ENCODE peak calls at places on chromosomes 6 and 20, in four cellular contexts. M, B, W and R are unnamed samples.

GRCh38 chr6:97160280-97160679 is 122.7 kb downstream of the MMS22L start:
- DNase-seq in M (no peak), W (no peak), B (peak), R (no peak)

GRCh38 chr20:61896058-61896961 is 169.4 kb downstream of the TAF4 start:
- DNase-seq in W (peak), M (peak), B (peak), R (peak)

GRCh38 chr6:152096863-152097496 is 289.5 kb downstream of the ESR1 start:
- DNase-seq in M (no peak), B (no peak), W (no peak), R (no peak)

GRCh38 chr6:30391240-30391639 is 46.3 kb downstream of the RPP21 start:
- DNase-seq in M (no peak), W (no peak), B (no peak), R (no peak)

GRCh38 chr6:94045473-94045872 is 626.1 kb upstream of the EPHA7 start:
- DNase-seq in B (no peak), M (no peak), W (no peak), R (peak)

GRCh38 chr20:56348306-56348695 is 10.5 kb upstream of the FAM210B start:
- DNase-seq in W (peak), B (no peak), M (no peak), R (no peak)

GRCh38 chr6:168370310-168370991 is 50.9 kb upstream of the DACT2 start:
- DNase-seq in W (peak), M (peak), B (peak), R (peak)

GRCh38 chr6:155448823-155449789 is 6.5 kb downstream of the NOX3 start:
- DNase-seq in W (no peak), M (no peak), B (no peak), R (no peak)

GRCh38 chr6:35419431-35419830 is 32.7 kb upstream of the FANCE start:
- DNase-seq in B (no peak), W (peak), M (no peak), R (peak)

GRCh38 chr20:4041748-4042411 is 26.5 kb upstream of the RNF24 start:
- DNase-seq in M (no peak), B (peak), W (no peak), R (no peak)

GRCh38 chr6:80142586-80142985 is 36.1 kb downstream of the BCKDHB start:
- DNase-seq in M (no peak), B (no peak), W (no peak), R (no peak)

GRCh38 chr20:61822396-61822795 is 243.3 kb downstream of the TAF4 start:
- DNase-seq in M (no peak), W (no peak), B (no peak), R (no peak)

GRCh38 chr6:100103194-100103593 is 109.2 kb upstream of the MCHR2 start:
- DNase-seq in B (no peak), W (no peak), M (no peak), R (no peak)

GRCh38 chr6:1636971-1637871 is 27.5 kb downstream of the FOXC1 start:
- DNase-seq in M (no peak), B (no peak), W (no peak), R (no peak)

GRCh38 chr6:69349776-69350175 is 447.0 kb downstream of the LMBRD1 start:
- DNase-seq in W (no peak), M (no peak), B (no peak), R (no peak)

GRCh38 chr20:2652724-2653510 is 485 bp downstream of the NOP56 start:
- DNase-seq in B (no peak), W (peak), M (no peak), R (peak)

GRCh38 chr6:151284012-151284411 is 44.2 kb downstream of the AKAP12 start:
- DNase-seq in B (no peak), M (no peak), W (no peak), R (no peak)

GRCh38 chr6:11381801-11382513 is 149.5 kb upstream of the NEDD9 start:
- DNase-seq in M (no peak), W (no peak), B (no peak), R (no peak)

GRCh38 chr20:33251496-33251895 is 15.7 kb downstream of the BPIFA1 start:
- DNase-seq in M (no peak), B (no peak), W (no peak), R (no peak)

DNA sequence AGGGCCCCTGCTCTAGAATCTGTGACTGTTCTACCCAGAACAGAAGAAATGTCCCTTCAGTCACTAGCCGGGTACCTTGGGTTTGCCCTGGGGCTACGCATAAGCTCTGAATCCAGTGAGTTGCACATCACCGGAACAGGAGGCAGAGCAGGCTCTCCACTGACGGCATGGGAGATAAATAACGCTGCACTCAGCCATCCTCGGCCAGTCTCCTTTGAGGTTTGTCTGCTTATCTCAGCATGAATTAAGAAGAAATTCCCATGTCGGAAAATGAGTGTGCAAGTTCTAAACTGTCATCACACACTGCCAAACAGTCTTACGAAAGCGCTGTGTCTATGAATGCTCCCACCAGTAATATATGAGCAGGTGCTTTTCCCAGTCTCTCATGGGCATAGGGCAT is 90.8 kb downstream of the FAM50B start:
- DNase-seq in M (no peak), W (no peak), B (no peak), R (no peak)
- TF ChIP-seq ELF4 in M (no peak), W (no peak), B (no peak), R (no peak)

GRCh38 chr6:147287869-147288271 is 83.7 kb downstream of the STXBP5 start:
- DNase-seq in M (no peak), W (no peak), B (no peak), R (no peak)
- TF ChIP-seq ELF4 in M (no peak), W (no peak), B (no peak), R (no peak)

GRCh38 chr6:28134015-28134414 is 7.7 kb upstream of the ZKSCAN8 start:
- DNase-seq in B (no peak), M (no peak), W (peak), R (no peak)
- TF ChIP-seq ELF4 in B (no peak), M (no peak), W (no peak), R (no peak)

DNA sequence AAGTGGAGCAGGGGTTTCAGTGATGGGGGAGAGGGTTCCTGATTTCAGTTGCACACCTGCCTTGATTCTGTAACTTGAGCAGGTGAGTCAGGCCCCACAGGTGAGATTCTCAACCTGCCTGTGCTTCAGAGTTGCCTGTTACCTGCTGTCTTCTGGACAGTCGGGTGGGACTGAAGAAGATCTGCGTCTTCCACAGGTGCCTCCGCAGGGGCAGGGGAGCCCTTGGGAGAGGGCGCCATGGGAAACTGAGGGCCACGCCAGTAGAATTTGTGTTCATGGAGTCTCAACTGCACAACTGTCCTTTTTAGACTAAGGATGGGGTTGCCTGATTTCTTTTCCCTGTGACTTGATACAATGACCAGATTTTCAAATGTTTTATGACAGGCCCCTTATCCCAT is 5.2 kb downstream of the UNC93A start:
- DNase-seq in B (no peak), M (no peak), W (no peak), R (no peak)
- TF ChIP-seq ELF4 in B (no peak), M (no peak), W (no peak), R (no peak)

DNA sequence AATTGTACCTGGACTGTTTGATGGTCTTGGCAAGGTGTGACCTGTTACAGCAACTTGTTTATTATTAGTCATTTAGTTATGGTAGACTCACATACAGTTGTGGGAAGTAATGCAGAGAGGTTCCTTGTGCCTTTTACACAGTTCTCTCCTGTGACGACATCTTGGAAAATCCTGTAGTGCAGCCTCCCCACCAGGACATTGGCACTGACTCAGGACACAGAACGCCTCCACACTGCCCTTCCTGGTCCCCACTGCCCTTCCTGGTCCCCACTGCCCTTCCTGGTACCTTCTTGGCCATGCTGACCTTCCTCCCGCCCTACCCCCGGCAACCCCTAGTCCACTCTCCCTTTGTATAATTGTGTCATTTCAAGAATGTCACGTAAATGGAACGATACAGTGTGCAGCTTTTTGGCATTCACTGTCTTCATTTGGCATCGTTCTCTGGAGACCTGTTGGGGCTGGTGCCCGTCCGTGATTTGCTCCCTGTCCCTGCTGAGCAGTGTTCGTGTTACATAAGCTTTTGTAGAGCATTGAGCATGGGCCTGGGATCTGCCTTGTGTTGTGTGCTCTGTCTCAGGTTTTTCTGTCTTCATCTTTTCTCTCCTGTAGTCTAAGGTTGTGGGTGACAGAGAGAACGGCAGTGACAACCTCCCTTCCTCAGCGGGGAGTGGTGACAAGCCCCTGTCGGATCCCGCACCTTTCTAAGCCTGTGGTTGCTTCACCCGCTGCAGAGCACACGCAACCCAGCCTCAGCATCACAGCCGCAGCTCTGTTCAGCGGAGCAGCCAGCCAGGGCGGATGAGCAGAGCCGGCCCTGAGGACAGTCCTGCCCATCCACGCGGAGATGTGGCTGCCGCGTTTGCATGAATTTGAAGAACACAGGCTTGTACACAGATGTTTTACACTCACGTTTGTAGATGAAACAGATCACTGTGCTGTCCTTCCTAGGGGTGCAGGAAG is 5.4 kb upstream of the DNAJC5 start:
- DNase-seq in W (no peak), B (no peak), M (no peak), R (no peak)
- TF ChIP-seq ELF4 in W (no peak), B (no peak), M (no peak), R (no peak)

GRCh38 chr20:31924561-31924960 is 27.3 kb downstream of the PDRG1 start:
- DNase-seq in B (no peak), M (no peak), W (no peak), R (no peak)

GRCh38 chr20:31922588-31922987 is 29.3 kb downstream of the PDRG1 start:
- DNase-seq in B (no peak), M (no peak), W (no peak), R (no peak)

GRCh38 chr20:31922181-31922580 is 29.7 kb downstream of the PDRG1 start:
- DNase-seq in M (no peak), W (no peak), B (no peak), R (no peak)

GRCh38 chr20:31925631-31926030 is 26.2 kb downstream of the PDRG1 start:
- DNase-seq in M (no peak), W (no peak), B (no peak), R (no peak)

DNA sequence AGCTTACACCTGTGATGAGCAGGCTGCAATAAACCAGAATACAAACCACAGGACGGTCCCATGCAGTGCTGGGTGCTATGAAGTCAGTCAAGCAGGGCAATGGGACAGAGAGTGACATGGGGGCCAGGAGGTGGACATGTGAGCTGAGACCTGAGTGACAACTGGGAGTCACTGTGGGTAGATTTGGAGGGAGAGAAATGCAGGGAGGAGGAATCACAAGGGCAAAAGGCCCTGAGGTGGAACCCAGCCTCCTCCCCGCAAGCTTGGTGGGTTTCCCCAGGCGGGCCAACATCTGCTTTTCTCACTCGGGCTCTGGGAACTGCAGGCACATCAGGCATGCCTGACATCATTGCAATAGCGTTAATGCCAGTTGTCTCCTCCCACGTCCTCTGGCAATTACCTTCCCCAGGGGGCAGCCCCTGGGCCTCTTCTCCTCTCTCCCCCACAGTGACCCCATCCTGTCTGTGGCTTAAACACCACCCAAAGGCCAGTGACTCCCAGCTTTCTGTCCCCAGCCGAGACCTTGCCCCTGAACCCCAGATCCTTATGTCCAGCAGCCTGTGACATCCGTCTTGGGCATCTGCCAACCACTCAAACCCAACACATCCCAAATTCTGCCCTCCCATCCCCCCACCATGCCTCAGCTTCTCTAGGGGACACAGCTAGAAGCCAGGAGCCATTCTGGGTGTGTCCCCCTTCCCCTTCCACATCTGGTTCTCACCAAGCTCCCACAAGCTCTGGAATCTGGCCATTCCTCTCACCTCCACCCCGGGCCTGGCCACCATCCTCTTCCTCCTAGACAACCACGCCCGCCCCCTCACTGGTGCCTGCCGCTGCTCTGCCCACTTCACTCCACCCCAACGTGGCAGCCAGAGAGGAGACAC is 28.2 kb downstream of the PDRG1 start:
- DNase-seq in W (no peak), M (no peak), B (no peak), R (no peak)
- TF ChIP-seq ELF4 in W (no peak), M (no peak), B (no peak), R (no peak)

GRCh38 chr6:5532941-5533340 is 271.6 kb downstream of the FARS2 start:
- DNase-seq in W (no peak), B (no peak), M (no peak), R (no peak)

GRCh38 chr6:5531853-5532375 is 270.6 kb downstream of the FARS2 start:
- DNase-seq in W (no peak), B (no peak), M (no peak), R (no peak)

GRCh38 chr6:5529015-5529414 is 267.7 kb downstream of the FARS2 start:
- DNase-seq in M (no peak), B (no peak), W (no peak), R (no peak)

GRCh38 chr6:5525209-5525608 is 263.9 kb downstream of the FARS2 start:
- DNase-seq in W (no peak), M (no peak), B (no peak), R (no peak)

DNA sequence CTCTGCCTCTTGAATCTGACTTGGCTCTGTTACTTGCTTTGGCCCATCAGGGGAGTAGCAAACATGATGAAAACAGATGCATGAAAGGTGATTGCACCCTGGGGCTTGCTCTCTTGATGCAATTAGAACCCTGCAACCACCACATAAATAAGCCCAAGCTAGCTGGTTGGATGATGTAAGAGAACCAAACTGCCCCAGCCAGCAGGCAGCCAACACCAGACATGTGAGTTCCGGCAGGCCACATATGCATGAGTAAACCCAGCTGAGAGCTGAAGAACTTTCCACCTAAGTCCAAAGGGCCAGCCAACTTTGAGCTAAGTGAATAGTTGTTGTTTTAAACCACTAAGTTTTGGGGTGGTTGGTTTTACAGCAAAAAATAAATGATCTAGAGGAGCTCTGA is 268.4 kb downstream of the FARS2 start:
- DNase-seq in W (no peak), B (no peak), M (no peak), R (no peak)
- TF ChIP-seq ELF4 in W (no peak), B (no peak), M (no peak), R (no peak)

DNA sequence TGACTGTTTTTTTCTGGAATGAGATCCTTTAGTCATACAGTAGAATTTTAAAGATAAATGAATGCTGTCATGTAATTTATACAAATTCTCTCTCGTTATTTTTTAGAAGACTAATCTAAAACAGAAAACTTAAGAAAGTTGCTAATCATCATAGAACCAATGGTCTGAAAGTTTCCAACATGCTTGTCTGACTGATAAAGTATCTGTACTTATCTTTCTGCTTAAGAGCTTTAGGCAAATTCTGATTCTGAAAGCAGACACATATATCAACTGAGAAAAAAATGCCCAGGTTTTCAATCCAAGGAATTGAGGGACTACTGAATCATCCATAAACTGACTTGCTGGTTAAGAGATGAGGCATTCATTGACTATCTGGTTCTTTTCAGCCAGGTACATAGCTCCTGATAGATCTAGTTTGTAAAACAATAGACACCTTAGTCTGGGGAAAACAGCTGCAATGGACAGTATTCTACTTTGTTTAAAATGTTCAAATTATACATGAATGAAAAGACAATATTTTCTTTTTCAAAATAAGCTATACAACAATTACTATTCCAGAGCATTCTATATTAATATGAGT is 657.7 kb downstream of the RFPL4B start:
- DNase-seq in M (no peak), W (no peak), B (no peak), R (no peak)
- TF ChIP-seq ELF4 in M (no peak), W (no peak), B (no peak), R (no peak)

DNA sequence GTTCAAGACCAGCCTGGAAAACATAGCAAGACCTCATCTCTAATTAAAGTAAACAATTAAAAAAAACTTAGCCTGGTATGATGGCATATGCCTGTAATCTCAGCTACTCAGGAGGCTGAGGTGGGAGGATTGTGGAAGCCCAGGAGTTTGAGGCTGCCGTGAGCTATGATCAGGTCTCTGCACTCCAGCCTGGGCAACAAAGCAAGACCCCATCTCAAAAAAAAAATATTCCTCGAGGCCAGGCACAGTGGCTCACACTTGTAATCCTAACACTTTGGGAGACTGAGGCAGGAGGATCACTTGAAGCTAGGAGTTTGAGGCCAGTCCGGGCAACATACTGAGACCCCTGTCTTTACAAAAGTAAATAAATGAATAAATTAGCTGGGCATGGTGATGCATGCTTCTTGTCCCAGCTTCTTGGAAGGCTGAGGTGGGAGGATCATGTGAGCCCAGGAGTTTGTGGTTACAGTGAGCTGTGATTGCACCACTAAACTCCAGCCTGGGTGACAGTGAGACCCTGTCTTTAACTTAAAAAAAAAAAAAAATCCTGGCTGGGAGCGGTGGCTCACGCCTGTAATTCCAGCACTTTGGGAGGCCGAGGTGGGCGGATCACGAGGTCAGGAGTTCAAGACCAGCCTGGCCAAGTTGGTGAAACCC is 9.3 kb upstream of the C2 start:
- DNase-seq in M (no peak), B (no peak), W (no peak), R (no peak)
- TF ChIP-seq ELF4 in M (no peak), B (no peak), W (no peak), R (no peak)